ENCODE peak calls at places on chromosome 11, in six cellular contexts. W is nephron progenitor cell, R is nucleus accumbens, G is esophagus squamous epithelium, N is foreskin fibroblast, C is uterus. Y is an unnamed sample.
A peak's percentile ranks its signal among the peaks of the same experiment; 100 is the strongest.

GRCh38 chr11:66112041-66112491 is 42.0 kb downstream of the PACS1 start:
- DNase-seq in G (no peak), W (no peak), N (no peak), C (no peak), R (no peak), Y (no peak)

GRCh38 chr11:44989831-44990566 is 39.3 kb upstream of the TP53I11 start:
- DNase-seq in W (no peak), G (no peak), R (no peak), N (peak; percentile 4), C (no peak), Y (peak; percentile 92)

GRCh38 chr11:87265132-87265531 is 227.4 kb downstream of the TMEM135 start:
- DNase-seq in C (no peak), N (peak; percentile 19), G (no peak), R (no peak), W (no peak), Y (no peak)

GRCh38 chr11:127238321-127238720 is 237.8 kb upstream of the KIRREL3 start:
- DNase-seq in C (no peak), G (no peak), N (no peak), W (no peak), R (no peak), Y (no peak)

GRCh38 chr11:2701230-2701629 is 1.4 kb upstream of the KCNQ1OT1 start:
- DNase-seq in W (no peak), G (no peak), R (no peak), C (peak; percentile 15), N (no peak), Y (no peak)

GRCh38 chr11:1336836-1337646 is 27.6 kb upstream of the TOLLIP start:
- DNase-seq in W (peak; percentile 55), R (no peak), G (no peak), C (peak; percentile 53), N (no peak), Y (no peak)

GRCh38 chr11:61516675-61517516 is 8.3 kb downstream of the LRRC10B start:
- DNase-seq in C (no peak), N (no peak), R (peak; percentile 26), G (no peak), W (peak; percentile 87), Y (no peak)

GRCh38 chr11:13114566-13115465 is 105.7 kb downstream of the RASSF10 start:
- DNase-seq in G (no peak), C (no peak), N (no peak), W (peak; percentile 44), R (no peak), Y (no peak)

GRCh38 chr11:74636633-74637184 is 44.3 kb downstream of the POLD3 start:
- DNase-seq in G (no peak), N (peak; percentile 77), R (no peak), W (no peak), C (no peak), Y (no peak)

GRCh38 chr11:44305643-44306468 is 4.1 kb downstream of the ALX4 start:
- DNase-seq in N (no peak), C (no peak), W (peak; percentile 42), R (no peak), G (no peak), Y (no peak)

GRCh38 chr11:112558691-112559090 is 298.0 kb upstream of the PLET1 start:
- DNase-seq in R (no peak), C (no peak), G (no peak), N (no peak), W (no peak), Y (peak; percentile 87)

GRCh38 chr11:22785251-22785650 is 44.4 kb downstream of the SVIP start:
- DNase-seq in W (no peak), N (no peak), G (no peak), C (no peak), R (no peak), Y (no peak)

GRCh38 chr11:35654711-35655110 is 7.9 kb upstream of the TRIM44 start:
- DNase-seq in G (no peak), R (no peak), W (no peak), N (no peak), C (no peak), Y (no peak)

GRCh38 chr11:117345039-117345438 is 17.4 kb downstream of the CEP164 start:
- DNase-seq in G (no peak), W (no peak), R (no peak), C (no peak), N (peak; percentile 29), Y (no peak)

GRCh38 chr11:126189109-126189929 is 22.1 kb downstream of the RPUSD4 start:
- DNase-seq in W (no peak), G (no peak), C (no peak), N (no peak), R (no peak), Y (no peak)

Y was measured in MG63.